ENCODE peak calls at places on chromosomes 4 and X, in seven cellular contexts. One of them, this sample, is unnamed.

GRCh38 chr4:143089847-143090246 is 94.9 kb upstream of the USP38 start:
- DNase-seq in Right ventricle myocardium superior: no peak
- DNase-seq in NCI-H1105: no peak
- DNase-seq in NCI-H2029 treated with DMSO at 0.1 percent for 48 hours: no peak
- DNase-seq in neural crest cell: no peak
- DNase-seq in left ventricle myocardium inferior: no peak
- DNase-seq in HepG2: no peak
- DNase-seq in this sample: no peak

GRCh38 chr4:129218355-129218754 is 122.4 kb downstream of the C4orf33 start:
- DNase-seq in HepG2: no peak
- DNase-seq in NCI-H1105: no peak
- DNase-seq in neural crest cell: no peak
- DNase-seq in Right ventricle myocardium superior: no peak
- DNase-seq in NCI-H2029 treated with DMSO at 0.1 percent for 48 hours: peak
- DNase-seq in left ventricle myocardium inferior: no peak
- DNase-seq in this sample: peak

GRCh38 chr4:124710253-124710849 is 2.2 kb downstream of the ANKRD50 start:
- DNase-seq in Right ventricle myocardium superior: no peak
- DNase-seq in left ventricle myocardium inferior: no peak
- DNase-seq in NCI-H1105: no peak
- DNase-seq in HepG2: no peak
- DNase-seq in NCI-H2029 treated with DMSO at 0.1 percent for 48 hours: no peak
- DNase-seq in neural crest cell: no peak
- DNase-seq in this sample: no peak

GRCh38 chrX:78687586-78687985 is 28.5 kb upstream of the RTL3 start:
- DNase-seq in left ventricle myocardium inferior: no peak
- DNase-seq in HepG2: no peak
- DNase-seq in NCI-H1105: no peak
- DNase-seq in neural crest cell: no peak
- DNase-seq in NCI-H2029 treated with DMSO at 0.1 percent for 48 hours: no peak
- DNase-seq in Right ventricle myocardium superior: no peak
- DNase-seq in this sample: no peak

GRCh38 chr4:78876568-78877320 is 62.5 kb downstream of the PAQR3 start:
- DNase-seq in left ventricle myocardium inferior: no peak
- DNase-seq in HepG2: no peak
- DNase-seq in NCI-H1105: no peak
- DNase-seq in Right ventricle myocardium superior: no peak
- DNase-seq in NCI-H2029 treated with DMSO at 0.1 percent for 48 hours: no peak
- DNase-seq in neural crest cell: no peak
- DNase-seq in this sample: no peak

GRCh38 chr4:38150021-38150671 is 189.9 kb downstream of the PTTG2 start:
- DNase-seq in left ventricle myocardium inferior: no peak
- DNase-seq in neural crest cell: no peak
- DNase-seq in Right ventricle myocardium superior: no peak
- DNase-seq in NCI-H2029 treated with DMSO at 0.1 percent for 48 hours: no peak
- DNase-seq in HepG2: no peak
- DNase-seq in NCI-H1105: no peak
- DNase-seq in this sample: no peak

GRCh38 chrX:148574247-148574973 is 74.0 kb downstream of the AFF2 start:
- DNase-seq in HepG2: no peak
- DNase-seq in Right ventricle myocardium superior: no peak
- DNase-seq in NCI-H2029 treated with DMSO at 0.1 percent for 48 hours: no peak
- DNase-seq in neural crest cell: no peak
- DNase-seq in left ventricle myocardium inferior: no peak
- DNase-seq in NCI-H1105: no peak
- DNase-seq in this sample: no peak

GRCh38 chr4:153661915-153662314 is 22.2 kb upstream of the TLR2 start:
- DNase-seq in HepG2: no peak
- DNase-seq in NCI-H2029 treated with DMSO at 0.1 percent for 48 hours: no peak
- DNase-seq in NCI-H1105: no peak
- DNase-seq in left ventricle myocardium inferior: no peak
- DNase-seq in Right ventricle myocardium superior: no peak
- DNase-seq in neural crest cell: no peak
- DNase-seq in this sample: no peak

GRCh38 chrX:108347800-108348199 is 90.4 kb downstream of the COL4A6 start:
- DNase-seq in left ventricle myocardium inferior: no peak
- DNase-seq in NCI-H2029 treated with DMSO at 0.1 percent for 48 hours: no peak
- DNase-seq in Right ventricle myocardium superior: no peak
- DNase-seq in neural crest cell: peak
- DNase-seq in NCI-H1105: no peak
- DNase-seq in HepG2: no peak
- DNase-seq in this sample: no peak

GRCh38 chr4:48462363-48462762 is 20.8 kb upstream of the SLC10A4 start:
- DNase-seq in NCI-H1105: peak
- DNase-seq in left ventricle myocardium inferior: no peak
- DNase-seq in HepG2: no peak
- DNase-seq in neural crest cell: no peak
- DNase-seq in NCI-H2029 treated with DMSO at 0.1 percent for 48 hours: no peak
- DNase-seq in Right ventricle myocardium superior: no peak
- DNase-seq in this sample: no peak

GRCh38 chr4:39365931-39366771 is at the start of gene RFC1:
- DNase-seq in HepG2: peak
- DNase-seq in Right ventricle myocardium superior: peak
- DNase-seq in neural crest cell: peak
- DNase-seq in NCI-H1105: peak
- DNase-seq in NCI-H2029 treated with DMSO at 0.1 percent for 48 hours: no peak
- DNase-seq in left ventricle myocardium inferior: peak
- DNase-seq in this sample: peak

GRCh38 chrX:1466971-1467561 is 14.4 kb upstream of the ASMTL start:
- DNase-seq in HepG2: no peak
- DNase-seq in Right ventricle myocardium superior: peak
- DNase-seq in NCI-H1105: no peak
- DNase-seq in NCI-H2029 treated with DMSO at 0.1 percent for 48 hours: no peak
- DNase-seq in left ventricle myocardium inferior: no peak
- DNase-seq in neural crest cell: no peak
- DNase-seq in this sample: no peak

GRCh38 chrX:108165349-108166111 is 74.0 kb downstream of the ATG4A start:
- DNase-seq in Right ventricle myocardium superior: no peak
- DNase-seq in left ventricle myocardium inferior: no peak
- DNase-seq in NCI-H2029 treated with DMSO at 0.1 percent for 48 hours: no peak
- DNase-seq in HepG2: peak
- DNase-seq in NCI-H1105: no peak
- DNase-seq in neural crest cell: peak
- DNase-seq in this sample: peak

GRCh38 chr4:169268951-169269781 is 1.6 kb downstream of the SH3RF1 start:
- DNase-seq in NCI-H1105: no peak
- DNase-seq in left ventricle myocardium inferior: no peak
- DNase-seq in neural crest cell: no peak
- DNase-seq in HepG2: peak
- DNase-seq in NCI-H2029 treated with DMSO at 0.1 percent for 48 hours: no peak
- DNase-seq in Right ventricle myocardium superior: no peak
- DNase-seq in this sample: no peak

GRCh38 chr4:88077911-88078310 is 70.5 kb downstream of the PKD2 start:
- DNase-seq in neural crest cell: no peak
- DNase-seq in NCI-H2029 treated with DMSO at 0.1 percent for 48 hours: no peak
- DNase-seq in left ventricle myocardium inferior: no peak
- DNase-seq in HepG2: no peak
- DNase-seq in Right ventricle myocardium superior: no peak
- DNase-seq in NCI-H1105: no peak
- DNase-seq in this sample: no peak

GRCh38 chr4:41438564-41438963 is 99.4 kb upstream of the LIMCH1 start:
- DNase-seq in left ventricle myocardium inferior: no peak
- DNase-seq in NCI-H1105: no peak
- DNase-seq in NCI-H2029 treated with DMSO at 0.1 percent for 48 hours: no peak
- DNase-seq in Right ventricle myocardium superior: no peak
- DNase-seq in HepG2: no peak
- DNase-seq in neural crest cell: no peak
- DNase-seq in this sample: no peak

GRCh38 chr4:38151870-38152269 is 191.7 kb downstream of the PTTG2 start:
- DNase-seq in NCI-H2029 treated with DMSO at 0.1 percent for 48 hours: no peak
- DNase-seq in HepG2: no peak
- DNase-seq in Right ventricle myocardium superior: no peak
- DNase-seq in left ventricle myocardium inferior: no peak
- DNase-seq in NCI-H1105: no peak
- DNase-seq in neural crest cell: no peak
- DNase-seq in this sample: no peak

GRCh38 chr4:3269105-3269927 is 20.4 kb downstream of the MSANTD1 start:
- DNase-seq in left ventricle myocardium inferior: peak
- DNase-seq in HepG2: no peak
- DNase-seq in Right ventricle myocardium superior: peak
- DNase-seq in NCI-H2029 treated with DMSO at 0.1 percent for 48 hours: no peak
- DNase-seq in neural crest cell: no peak
- DNase-seq in NCI-H1105: peak
- DNase-seq in this sample: no peak

GRCh38 chr4:158094413-158095110 is 78.3 kb downstream of the GASK1B start:
- DNase-seq in left ventricle myocardium inferior: no peak
- DNase-seq in Right ventricle myocardium superior: no peak
- DNase-seq in NCI-H1105: no peak
- DNase-seq in HepG2: peak
- DNase-seq in neural crest cell: no peak
- DNase-seq in NCI-H2029 treated with DMSO at 0.1 percent for 48 hours: no peak
- DNase-seq in this sample: no peak

GRCh38 chr4:160514126-160514525 is 1411.2 kb downstream of the RAPGEF2 start:
- DNase-seq in NCI-H1105: no peak
- DNase-seq in NCI-H2029 treated with DMSO at 0.1 percent for 48 hours: no peak
- DNase-seq in neural crest cell: no peak
- DNase-seq in left ventricle myocardium inferior: no peak
- DNase-seq in Right ventricle myocardium superior: no peak
- DNase-seq in HepG2: no peak
- DNase-seq in this sample: no peak

GRCh38 chr4:107825072-107825789 is 499 bp downstream of the SGMS2 start:
- DNase-seq in neural crest cell: peak
- DNase-seq in NCI-H2029 treated with DMSO at 0.1 percent for 48 hours: peak
- DNase-seq in Right ventricle myocardium superior: no peak
- DNase-seq in HepG2: no peak
- DNase-seq in NCI-H1105: no peak
- DNase-seq in left ventricle myocardium inferior: no peak
- DNase-seq in this sample: no peak

GRCh38 chrX:39479856-39480255 is 617.9 kb downstream of the BCOR start:
- DNase-seq in neural crest cell: no peak
- DNase-seq in HepG2: no peak
- DNase-seq in left ventricle myocardium inferior: no peak
- DNase-seq in Right ventricle myocardium superior: no peak
- DNase-seq in NCI-H2029 treated with DMSO at 0.1 percent for 48 hours: no peak
- DNase-seq in NCI-H1105: no peak
- DNase-seq in this sample: no peak

GRCh38 chrX:101619336-101619735 is 1.5 kb upstream of the ARMCX6 start:
- DNase-seq in left ventricle myocardium inferior: no peak
- DNase-seq in NCI-H2029 treated with DMSO at 0.1 percent for 48 hours: peak
- DNase-seq in Right ventricle myocardium superior: no peak
- DNase-seq in HepG2: peak
- DNase-seq in NCI-H1105: peak
- DNase-seq in neural crest cell: no peak
- DNase-seq in this sample: peak

GRCh38 chr4:48681856-48682255 is 98.2 kb downstream of the FRYL start:
- DNase-seq in Right ventricle myocardium superior: no peak
- DNase-seq in left ventricle myocardium inferior: no peak
- DNase-seq in HepG2: peak
- DNase-seq in neural crest cell: no peak
- DNase-seq in NCI-H1105: no peak
- DNase-seq in NCI-H2029 treated with DMSO at 0.1 percent for 48 hours: no peak
- DNase-seq in this sample: no peak

GRCh38 chrX:47078129-47079043 is at the start of gene RGN:
- DNase-seq in HepG2: peak
- DNase-seq in left ventricle myocardium inferior: peak
- DNase-seq in NCI-H2029 treated with DMSO at 0.1 percent for 48 hours: no peak
- DNase-seq in neural crest cell: no peak
- DNase-seq in NCI-H1105: no peak
- DNase-seq in Right ventricle myocardium superior: peak
- DNase-seq in this sample: no peak

GRCh38 chr4:177441061-177441802 is 1.0 kb downstream of the AGA start:
- DNase-seq in NCI-H1105: no peak
- DNase-seq in NCI-H2029 treated with DMSO at 0.1 percent for 48 hours: no peak
- DNase-seq in Right ventricle myocardium superior: no peak
- DNase-seq in left ventricle myocardium inferior: no peak
- DNase-seq in HepG2: peak
- DNase-seq in neural crest cell: no peak
- DNase-seq in this sample: peak

GRCh38 chr4:24471623-24472510 is 112.5 kb downstream of the DHX15 start:
- DNase-seq in Right ventricle myocardium superior: peak
- DNase-seq in left ventricle myocardium inferior: peak
- DNase-seq in HepG2: no peak
- DNase-seq in NCI-H2029 treated with DMSO at 0.1 percent for 48 hours: no peak
- DNase-seq in NCI-H1105: peak
- DNase-seq in neural crest cell: peak
- DNase-seq in this sample: peak

GRCh38 chrX:54411732-54412131 is 28.5 kb upstream of the TSR2 start:
- DNase-seq in Right ventricle myocardium superior: no peak
- DNase-seq in neural crest cell: no peak
- DNase-seq in NCI-H1105: no peak
- DNase-seq in NCI-H2029 treated with DMSO at 0.1 percent for 48 hours: no peak
- DNase-seq in HepG2: no peak
- DNase-seq in left ventricle myocardium inferior: no peak
- DNase-seq in this sample: peak

GRCh38 chr4:169188204-169188603 is 82.6 kb downstream of the SH3RF1 start:
- DNase-seq in NCI-H2029 treated with DMSO at 0.1 percent for 48 hours: no peak
- DNase-seq in neural crest cell: no peak
- DNase-seq in NCI-H1105: no peak
- DNase-seq in left ventricle myocardium inferior: no peak
- DNase-seq in HepG2: peak
- DNase-seq in Right ventricle myocardium superior: no peak
- DNase-seq in this sample: no peak

GRCh38 chr4:9904976-9905587 is 116.2 kb downstream of the SLC2A9 start:
- DNase-seq in HepG2: no peak
- DNase-seq in neural crest cell: no peak
- DNase-seq in NCI-H1105: no peak
- DNase-seq in NCI-H2029 treated with DMSO at 0.1 percent for 48 hours: no peak
- DNase-seq in Right ventricle myocardium superior: peak
- DNase-seq in left ventricle myocardium inferior: peak
- DNase-seq in this sample: no peak

This sample was measured in NCI-H2171 treated with DMSO at 0.1 percent for 48 hours.